ENCODE peak calls at places on chromosomes 7 and 10, in four cellular contexts. One of them, this sample, is unnamed.

GRCh38 chr10:132122097-132122861 is 56.5 kb downstream of the JAKMIP3 start:
- DNase-seq in Peyer's patch: no peak
- DNase-seq in cardiac fibroblast: no peak
- DNase-seq in left lung: peak; percentile 72
- DNase-seq in this sample: no peak

GRCh38 chr10:68105820-68106219 is 3.5 kb upstream of the MYPN start:
- DNase-seq in cardiac fibroblast: peak; percentile 17
- DNase-seq in Peyer's patch: no peak
- DNase-seq in left lung: no peak
- DNase-seq in this sample: no peak

GRCh38 chr7:16881809-16882208 is at the start of gene AGR3:
- DNase-seq in Peyer's patch: no peak
- DNase-seq in left lung: no peak
- DNase-seq in cardiac fibroblast: no peak
- DNase-seq in this sample: no peak

GRCh38 chr10:92219516-92219915 is 71.4 kb downstream of the CPEB3 start:
- DNase-seq in left lung: no peak
- DNase-seq in Peyer's patch: no peak
- DNase-seq in cardiac fibroblast: no peak
- DNase-seq in this sample: no peak

GRCh38 chr7:20532841-20533240 is 82.6 kb upstream of the ABCB5 start:
- DNase-seq in left lung: no peak
- DNase-seq in cardiac fibroblast: peak; percentile 6
- DNase-seq in Peyer's patch: no peak
- DNase-seq in this sample: no peak

GRCh38 chr7:131532570-131533091 is 23.8 kb downstream of the PODXL start:
- DNase-seq in cardiac fibroblast: no peak
- DNase-seq in Peyer's patch: no peak
- DNase-seq in left lung: no peak
- DNase-seq in this sample: no peak

GRCh38 chr10:114661212-114661611 is 3.1 kb upstream of the ABLIM1 start:
- DNase-seq in left lung: no peak
- DNase-seq in Peyer's patch: no peak
- DNase-seq in cardiac fibroblast: no peak
- DNase-seq in this sample: no peak

GRCh38 chr10:61764486-61764885 is 101.8 kb downstream of the CABCOCO1 start:
- DNase-seq in cardiac fibroblast: no peak
- DNase-seq in left lung: no peak
- DNase-seq in Peyer's patch: no peak
- DNase-seq in this sample: no peak

GRCh38 chr7:29623976-29624375 is 60.3 kb downstream of the PRR15 start:
- DNase-seq in Peyer's patch: no peak
- DNase-seq in cardiac fibroblast: no peak
- DNase-seq in left lung: no peak
- DNase-seq in this sample: no peak

GRCh38 chr7:37205451-37205850 is 243.2 kb downstream of the ELMO1 start:
- DNase-seq in left lung: no peak
- DNase-seq in cardiac fibroblast: no peak
- DNase-seq in Peyer's patch: no peak
- DNase-seq in this sample: no peak

GRCh38 chr10:44873156-44873555 is 38.0 kb upstream of the TMEM72 start:
- DNase-seq in cardiac fibroblast: peak; percentile 79
- DNase-seq in left lung: no peak
- DNase-seq in Peyer's patch: no peak
- DNase-seq in this sample: no peak

GRCh38 chr10:89515031-89515841 is 20.2 kb downstream of the SLC16A12 start:
- DNase-seq in Peyer's patch: no peak
- DNase-seq in cardiac fibroblast: peak; percentile 90
- DNase-seq in left lung: no peak
- DNase-seq in this sample: no peak

GRCh38 chr10:89665302-89665701 is 20.3 kb upstream of the PANK1 start:
- DNase-seq in cardiac fibroblast: no peak
- DNase-seq in Peyer's patch: no peak
- DNase-seq in left lung: no peak
- DNase-seq in this sample: no peak

GRCh38 chr7:128861957-128862570 is 592 bp upstream of the ATP6V1F start:
- DNase-seq in Peyer's patch: no peak
- DNase-seq in cardiac fibroblast: no peak
- DNase-seq in left lung: no peak
- DNase-seq in this sample: no peak

GRCh38 chr7:128860158-128861073 is 2.2 kb upstream of the ATP6V1F start:
- DNase-seq in cardiac fibroblast: peak; percentile 72
- DNase-seq in Peyer's patch: no peak
- DNase-seq in left lung: no peak
- DNase-seq in this sample: no peak

GRCh38 chr7:128865303-128865702 is 2.6 kb downstream of the ATP6V1F start:
- DNase-seq in cardiac fibroblast: no peak
- DNase-seq in left lung: no peak
- DNase-seq in Peyer's patch: no peak
- DNase-seq in this sample: no peak

GRCh38 chr7:128863433-128863989 is 855 bp downstream of the ATP6V1F start:
- DNase-seq in left lung: no peak
- DNase-seq in Peyer's patch: peak; percentile 61
- DNase-seq in cardiac fibroblast: peak; percentile 80
- DNase-seq in this sample: peak; percentile 67

DNA sequence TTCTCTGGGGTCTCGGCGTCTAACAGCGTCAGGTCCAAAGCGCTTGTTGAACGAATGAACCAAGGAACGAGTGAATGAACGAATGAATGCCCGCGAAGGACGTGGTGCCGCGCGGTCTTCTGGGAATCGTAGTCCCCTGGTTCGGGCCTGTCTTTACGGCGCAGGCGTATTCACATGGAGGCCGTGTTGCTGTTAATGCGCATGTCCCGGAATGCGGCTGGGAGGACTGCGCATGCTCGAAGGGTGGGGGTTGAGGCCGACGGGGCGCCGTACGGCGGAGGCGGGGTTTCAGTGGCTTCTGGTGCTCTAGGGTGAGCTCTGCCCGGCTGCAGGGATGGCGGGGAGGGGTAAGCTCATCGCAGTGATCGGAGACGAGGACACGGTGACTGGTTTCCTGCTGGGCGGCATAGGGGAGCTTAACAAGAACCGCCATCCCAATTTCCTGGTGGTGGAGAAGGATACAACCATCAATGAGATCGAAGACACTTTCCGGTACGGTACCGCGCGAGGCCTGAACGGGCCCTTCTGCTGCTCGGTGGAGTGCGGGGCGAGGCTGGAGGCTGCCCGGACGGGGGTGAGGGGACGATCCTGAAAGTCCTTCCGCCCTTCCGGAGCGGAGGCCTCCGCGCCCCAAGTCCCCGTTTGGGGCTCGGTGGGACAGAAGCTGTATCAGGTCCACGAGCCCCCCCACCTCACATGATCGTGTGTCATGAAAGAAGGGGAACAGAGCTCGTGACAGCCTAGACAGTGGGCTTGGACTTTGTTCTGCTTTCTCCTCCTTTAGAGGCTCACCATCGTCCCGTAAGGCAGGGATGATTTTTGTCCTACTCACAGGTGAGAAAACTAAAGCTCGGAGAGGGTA is at the start of gene ATP6V1F:
- DNase-seq in left lung: peak; percentile 99
- DNase-seq in Peyer's patch: peak; percentile 99
- DNase-seq in cardiac fibroblast: peak; percentile 98
- DNase-seq in this sample: peak; percentile 98
- TF ChIP-seq CTCF in left lung: no peak
- TF ChIP-seq CTCF in Peyer's patch: peak; percentile 33
- TF ChIP-seq CTCF in cardiac fibroblast: no peak
- TF ChIP-seq CTCF in this sample: no peak

GRCh38 chr7:107503667-107504066 is 33.8 kb downstream of the GPR22 start:
- DNase-seq in cardiac fibroblast: no peak
- DNase-seq in left lung: no peak
- DNase-seq in Peyer's patch: no peak
- DNase-seq in this sample: no peak

GRCh38 chr7:107502797-107503196 is 32.9 kb downstream of the GPR22 start:
- DNase-seq in Peyer's patch: no peak
- DNase-seq in cardiac fibroblast: no peak
- DNase-seq in left lung: no peak
- DNase-seq in this sample: no peak

GRCh38 chr7:107502154-107502553 is 32.3 kb downstream of the GPR22 start:
- DNase-seq in cardiac fibroblast: no peak
- DNase-seq in left lung: no peak
- DNase-seq in Peyer's patch: no peak
- DNase-seq in this sample: no peak

GRCh38 chr7:107505362-107505761 is 35.5 kb downstream of the GPR22 start:
- DNase-seq in Peyer's patch: no peak
- DNase-seq in left lung: no peak
- DNase-seq in cardiac fibroblast: no peak
- DNase-seq in this sample: no peak

GRCh38 chr7:107501593-107501992 is 31.7 kb downstream of the GPR22 start:
- DNase-seq in cardiac fibroblast: peak; percentile 48
- DNase-seq in Peyer's patch: no peak
- DNase-seq in left lung: no peak
- DNase-seq in this sample: no peak
- TF ChIP-seq CTCF in cardiac fibroblast: peak; percentile 50
- TF ChIP-seq CTCF in Peyer's patch: peak; percentile 40
- TF ChIP-seq CTCF in left lung: no peak
- TF ChIP-seq CTCF in this sample: peak; percentile 24

DNA sequence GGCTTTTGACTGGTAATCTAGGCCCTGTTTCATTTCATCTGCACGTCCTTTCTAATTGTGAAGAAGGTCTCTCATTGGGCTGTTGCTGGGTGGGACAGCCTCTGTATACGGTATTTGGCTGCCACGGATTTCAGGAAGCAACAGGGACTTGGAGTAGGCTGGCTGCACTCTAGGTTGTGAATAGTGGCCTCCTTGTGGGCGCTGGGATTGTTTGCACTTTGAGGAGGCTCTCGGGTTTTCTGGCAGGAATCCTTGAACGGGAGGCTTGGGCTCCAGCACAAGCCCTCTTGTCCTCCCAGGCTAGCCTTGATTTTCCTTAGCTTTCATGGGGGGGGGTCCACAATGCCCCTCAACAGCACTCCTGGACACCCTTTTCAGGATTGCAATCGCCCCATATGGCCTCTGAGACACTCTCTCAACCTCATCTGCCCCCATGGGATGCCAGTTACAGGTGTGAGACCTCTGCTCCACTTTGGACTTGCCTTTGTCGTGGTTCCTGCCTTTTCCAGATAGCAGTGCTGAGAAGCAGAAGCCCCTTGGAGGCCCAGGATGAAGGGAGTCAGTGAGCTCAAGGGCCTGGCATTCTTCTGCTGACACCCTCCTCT is 33.9 kb upstream of the ZNF273 start:
- DNase-seq in Peyer's patch: no peak
- DNase-seq in left lung: no peak
- DNase-seq in cardiac fibroblast: no peak
- DNase-seq in this sample: no peak
- TF ChIP-seq CTCF in Peyer's patch: no peak
- TF ChIP-seq CTCF in left lung: no peak
- TF ChIP-seq CTCF in cardiac fibroblast: no peak
- TF ChIP-seq CTCF in this sample: no peak

DNA sequence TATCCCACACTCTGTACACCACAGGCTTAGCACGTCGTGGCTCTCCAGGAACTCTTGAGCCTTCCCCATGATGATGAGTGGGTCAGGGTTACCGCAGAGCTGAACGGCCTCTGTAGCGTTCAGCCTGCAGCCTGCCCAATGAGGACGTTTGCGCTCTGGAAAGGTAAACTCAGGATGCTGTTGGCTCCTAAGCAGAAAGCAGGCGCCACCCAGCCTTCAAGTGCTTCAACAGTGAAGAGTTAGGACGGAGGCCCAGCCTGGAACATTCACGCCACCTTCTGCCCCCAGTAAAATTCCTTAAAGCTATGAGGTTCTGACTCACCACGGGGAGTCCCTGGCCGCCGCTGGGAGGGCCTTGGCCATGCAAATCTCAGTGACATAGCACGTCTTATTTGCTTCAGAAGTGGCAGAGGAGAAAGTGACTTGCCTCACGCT is 161.5 kb upstream of the SH2B2 start:
- DNase-seq in cardiac fibroblast: peak; percentile 90
- DNase-seq in Peyer's patch: no peak
- DNase-seq in left lung: peak; percentile 89
- DNase-seq in this sample: no peak
- TF ChIP-seq CTCF in cardiac fibroblast: no peak
- TF ChIP-seq CTCF in Peyer's patch: no peak
- TF ChIP-seq CTCF in left lung: no peak
- TF ChIP-seq CTCF in this sample: no peak

GRCh38 chr7:81447351-81447952 is 322.4 kb downstream of the HGF start:
- DNase-seq in cardiac fibroblast: peak; percentile 78
- DNase-seq in left lung: no peak
- DNase-seq in Peyer's patch: no peak
- DNase-seq in this sample: no peak
- TF ChIP-seq CTCF in cardiac fibroblast: peak; percentile 57
- TF ChIP-seq CTCF in left lung: no peak
- TF ChIP-seq CTCF in Peyer's patch: peak; percentile 49
- TF ChIP-seq CTCF in this sample: no peak

GRCh38 chr10:847868-848267 is 83.6 kb downstream of the LARP4B start:
- DNase-seq in Peyer's patch: no peak
- DNase-seq in left lung: no peak
- DNase-seq in cardiac fibroblast: peak; percentile 14
- DNase-seq in this sample: no peak
- TF ChIP-seq CTCF in Peyer's patch: no peak
- TF ChIP-seq CTCF in left lung: no peak
- TF ChIP-seq CTCF in cardiac fibroblast: no peak
- TF ChIP-seq CTCF in this sample: no peak

DNA sequence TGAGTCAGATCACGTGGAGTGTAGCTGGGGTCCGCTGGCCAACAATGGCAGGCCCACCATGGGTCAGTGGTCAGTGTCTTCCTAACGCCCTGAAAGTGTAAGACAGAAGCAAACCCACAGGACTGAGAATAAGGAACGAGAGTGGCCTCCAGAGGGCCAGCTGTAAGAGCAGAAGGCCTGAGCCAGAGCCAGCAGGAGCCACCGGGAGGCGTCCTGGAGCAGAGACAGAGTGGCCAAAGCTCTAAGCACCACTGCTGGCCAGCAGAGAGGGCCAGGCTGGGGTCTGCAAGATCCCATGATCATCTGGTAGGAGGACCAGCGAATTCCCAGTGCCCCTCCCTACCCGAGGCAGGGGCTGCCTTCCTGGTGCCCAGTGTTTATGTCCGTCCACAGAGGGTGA is 9.2 kb downstream of the CCDC201 start:
- DNase-seq in Peyer's patch: no peak
- DNase-seq in left lung: no peak
- DNase-seq in cardiac fibroblast: no peak
- DNase-seq in this sample: no peak
- TF ChIP-seq CTCF in Peyer's patch: no peak
- TF ChIP-seq CTCF in left lung: no peak
- TF ChIP-seq CTCF in cardiac fibroblast: peak; percentile 43
- TF ChIP-seq CTCF in this sample: no peak

This sample was measured in CD14-positive monocyte.